ENCODE peak calls at places on chromosomes 2 and 18, in six cellular contexts. O is H7, X is lower lobe of right lung, C is EL, G is aorta, Q is kidney glomerular epithelial cell. E is an unnamed sample.

GRCh38 chr2:22536131-22536530 is 848.8 kb upstream of the KLHL29 start:
- DNase-seq in G (no peak), C (no peak), O (no peak), Q (peak), X (no peak), E (peak)

GRCh38 chr2:17303496-17303895 is 214.7 kb downstream of the RAD51AP2 start:
- DNase-seq in C (no peak), O (no peak), X (no peak), G (no peak), Q (peak), E (peak)

GRCh38 chr2:234674781-234675201 is 177.9 kb upstream of the ARL4C start:
- DNase-seq in O (no peak), Q (peak), G (no peak), C (peak), X (no peak), E (no peak)

GRCh38 chr2:85861180-85861579 is 27.6 kb downstream of the ST3GAL5 start:
- DNase-seq in G (no peak), X (no peak), O (no peak), Q (no peak), C (no peak), E (no peak)

GRCh38 chr2:15189236-15189635 is 371.9 kb downstream of the NBAS start:
- DNase-seq in X (no peak), Q (no peak), G (no peak), C (no peak), O (peak), E (no peak)

GRCh38 chr2:240962371-240963064 is 35.9 kb upstream of the SNED1 start:
- DNase-seq in X (peak), G (peak), C (no peak), Q (no peak), O (peak), E (no peak)

GRCh38 chr2:20179755-20180594 is 45.0 kb downstream of the SDC1 start:
- DNase-seq in X (peak), O (peak), G (no peak), Q (peak), C (no peak), E (peak)

GRCh38 chr2:66846887-66847286 is 412.0 kb downstream of the MEIS1 start:
- DNase-seq in X (no peak), O (no peak), Q (peak), G (no peak), C (no peak), E (no peak)

GRCh38 chr18:48455555-48456478 is 46.6 kb upstream of the ZBTB7C start:
- DNase-seq in O (no peak), G (peak), Q (peak), X (no peak), C (peak), E (peak)

GRCh38 chr2:72694715-72695496 is 130.9 kb downstream of the EXOC6B start:
- DNase-seq in Q (no peak), O (no peak), G (no peak), X (no peak), C (peak), E (no peak)

GRCh38 chr2:55120634-55121359 is 70.5 kb upstream of the RTN4 start:
- DNase-seq in C (peak), O (no peak), G (peak), X (no peak), Q (peak), E (no peak)

GRCh38 chr18:33584845-33585775 is 7.1 kb downstream of the ASXL3 start:
- DNase-seq in C (no peak), X (no peak), O (peak), G (no peak), Q (no peak), E (no peak)

GRCh38 chr2:85862426-85862825 is 26.4 kb downstream of the ST3GAL5 start:
- DNase-seq in Q (no peak), G (no peak), O (no peak), C (no peak), X (no peak), E (no peak)

GRCh38 chr2:237315170-237315880 is 98.6 kb downstream of the COL6A3 start:
- DNase-seq in X (peak), C (peak), Q (peak), O (peak), G (peak), E (no peak)

GRCh38 chr2:16948073-16948472 is 282.4 kb upstream of the CYRIA start:
- DNase-seq in C (no peak), O (no peak), G (no peak), Q (no peak), X (no peak), E (no peak)

GRCh38 chr18:54684786-54685185 is 93.7 kb downstream of the DYNAP start:
- DNase-seq in X (peak), C (peak), O (peak), Q (peak), G (no peak), E (no peak)

GRCh38 chr2:179850188-179850587 is 11.2 kb downstream of the ZNF385B start:
- DNase-seq in X (no peak), C (peak), G (no peak), Q (peak), O (no peak), E (peak)

GRCh38 chr2:102033028-102033749 is 41.4 kb downstream of the IL1R2 start:
- DNase-seq in O (no peak), C (peak), X (peak), Q (peak), G (peak), E (peak)

GRCh38 chr2:27231921-27232320 is 14.8 kb downstream of the CAD start:
- DNase-seq in X (no peak), C (no peak), Q (no peak), G (no peak), O (no peak), E (no peak)

GRCh38 chr2:199404841-199405240 is 52.9 kb downstream of the SATB2 start:
- DNase-seq in Q (no peak), X (no peak), O (no peak), G (no peak), C (peak), E (no peak)

GRCh38 chr2:159083601-159084000 is 115.2 kb downstream of the TANC1 start:
- DNase-seq in O (no peak), C (peak), X (no peak), G (no peak), Q (no peak), E (peak)

GRCh38 chr18:21682276-21683051 is 22.1 kb downstream of the ABHD3 start:
- DNase-seq in X (no peak), O (peak), Q (peak), C (peak), G (no peak), E (no peak)

GRCh38 chr2:159441182-159441581 is 154.7 kb upstream of the WDSUB1 start:
- DNase-seq in O (no peak), X (no peak), G (no peak), Q (no peak), C (no peak), E (no peak)

GRCh38 chr2:148521181-148521580 is 123.4 kb upstream of the EPC2 start:
- DNase-seq in O (no peak), Q (no peak), G (no peak), C (no peak), X (no peak), E (no peak)

GRCh38 chr2:72921088-72921851 is 4.0 kb downstream of the EMX1 start:
- DNase-seq in G (no peak), C (no peak), Q (no peak), X (no peak), O (peak), E (no peak)

GRCh38 chr2:141878016-141878415 is 252.8 kb downstream of the LRP1B start:
- DNase-seq in G (no peak), C (no peak), O (no peak), Q (no peak), X (no peak), E (no peak)

GRCh38 chr2:110977388-110977787 is 143.3 kb upstream of the BCL2L11 start:
- DNase-seq in Q (no peak), X (no peak), O (no peak), G (no peak), C (no peak), E (no peak)

GRCh38 chr18:58049000-58049688 is 5.1 kb downstream of the NEDD4L start:
- DNase-seq in X (no peak), C (no peak), Q (no peak), G (no peak), O (no peak), E (no peak)

GRCh38 chr18:13560306-13560705 is 166.1 kb downstream of the FAM210A start:
- DNase-seq in X (no peak), Q (no peak), G (no peak), C (no peak), O (no peak), E (no peak)

GRCh38 chr18:22547807-22548561 is 130.3 kb upstream of the CTAGE1 start:
- DNase-seq in X (no peak), Q (no peak), O (no peak), G (no peak), C (peak), E (no peak)

GRCh38 chr2:38146917-38147307 is 71.0 kb upstream of the CYP1B1 start:
- DNase-seq in Q (peak), X (no peak), C (peak), G (peak), O (peak), E (peak)

GRCh38 chr2:241870081-241870541 is 582 bp downstream of the RTP5 start:
- DNase-seq in O (no peak), C (no peak), X (no peak), G (no peak), Q (no peak), E (no peak)

GRCh38 chr18:41681138-41681881 is 273.7 kb upstream of the PIK3C3 start:
- DNase-seq in X (no peak), O (no peak), Q (no peak), G (no peak), C (no peak), E (peak)

GRCh38 chr2:102975996-102976636 is 214.3 kb downstream of the TMEM182 start:
- DNase-seq in X (no peak), C (no peak), Q (peak), G (no peak), O (peak), E (peak)

GRCh38 chr2:58535182-58535581 is 294.1 kb upstream of the FANCL start:
- DNase-seq in C (no peak), O (peak), G (no peak), Q (no peak), X (no peak), E (no peak)

GRCh38 chr2:85915606-85916303 is 27.0 kb upstream of the ST3GAL5 start:
- DNase-seq in O (no peak), X (no peak), Q (no peak), G (no peak), C (no peak), E (no peak)

GRCh38 chr2:231709981-231710750 is 1.8 kb downstream of the PTMA start:
- DNase-seq in O (peak), X (peak), C (peak), Q (peak), G (peak), E (peak)

GRCh38 chr2:73089270-73090030 is 17.9 kb upstream of the SFXN5 start:
- DNase-seq in G (peak), Q (peak), O (no peak), X (peak), C (peak), E (peak)